ENCODE peak calls at places on chromosomes 2 and 18, in eight cellular contexts. R, I, A, Y, K, X, E and T are unnamed samples.

GRCh38 chr18:10119991-10120390 is 206.2 kb downstream of the VAPA start:
- DNase-seq in K (no peak), R (no peak), Y (no peak), A (no peak), I (no peak), X (no peak), E (no peak), T (no peak)

GRCh38 chr2:205741256-205741978 is 59.1 kb downstream of the NRP2 start:
- DNase-seq in A (no peak), I (no peak), K (no peak), X (no peak), R (no peak), E (no peak), Y (no peak), T (no peak)

GRCh38 chr2:11710210-11710609 is 36.2 kb upstream of the LPIN1 start:
- DNase-seq in K (no peak), X (no peak), Y (peak), I (no peak), E (peak), R (no peak), A (no peak), T (peak)

GRCh38 chr18:66764225-66764624 is 160.3 kb upstream of the CDH19 start:
- DNase-seq in E (no peak), X (no peak), K (no peak), I (no peak), A (no peak), R (no peak), Y (no peak), T (no peak)

GRCh38 chr2:159168707-159169106 is 117.8 kb downstream of the WDSUB1 start:
- DNase-seq in E (no peak), A (no peak), K (no peak), X (no peak), Y (no peak), I (no peak), R (no peak), T (no peak)

GRCh38 chr18:58223717-58224424 is 179.8 kb downstream of the NEDD4L start:
- DNase-seq in E (peak), R (peak), I (no peak), Y (peak), X (no peak), A (no peak), K (no peak), T (no peak)

GRCh38 chr2:110149330-110150220 is 34.0 kb upstream of the MALL start:
- DNase-seq in I (no peak), R (peak), X (no peak), A (no peak), Y (no peak), K (no peak), E (no peak), T (peak)

GRCh38 chr2:134446431-134447091 is 192.7 kb downstream of the MGAT5 start:
- DNase-seq in A (peak), I (no peak), Y (no peak), R (no peak), K (no peak), X (no peak), E (no peak), T (peak)

GRCh38 chr2:114022360-114023085 is 132.6 kb downstream of the ACTR3 start:
- DNase-seq in K (no peak), I (no peak), A (no peak), R (no peak), E (no peak), X (no peak), Y (no peak), T (peak)

GRCh38 chr2:34012728-34013302 is 413.7 kb upstream of the FAM98A start:
- DNase-seq in I (peak), A (peak), R (no peak), Y (peak), X (peak), E (no peak), K (peak), T (peak)

GRCh38 chr18:35580748-35581534 is 599 bp upstream of the GALNT1 start:
- DNase-seq in A (peak), K (peak), E (peak), I (no peak), Y (peak), X (peak), R (peak), T (peak)

GRCh38 chr2:27622921-27623384 is 5.9 kb downstream of the CCDC121 start:
- DNase-seq in E (no peak), K (no peak), X (no peak), R (no peak), I (no peak), A (no peak), Y (peak), T (no peak)

GRCh38 chr2:20067992-20068727 is 16.7 kb upstream of the LAPTM4A start:
- DNase-seq in I (no peak), K (no peak), R (no peak), E (no peak), Y (peak), X (no peak), A (no peak), T (peak)

GRCh38 chr2:140667203-140667602 is 1463.6 kb downstream of the LRP1B start:
- DNase-seq in E (no peak), K (no peak), R (no peak), I (no peak), A (no peak), X (no peak), Y (no peak), T (no peak)

GRCh38 chr2:182319556-182319955 is 107.3 kb downstream of the PDE1A start:
- DNase-seq in R (no peak), X (no peak), Y (no peak), K (no peak), E (no peak), I (no peak), A (no peak), T (no peak)

GRCh38 chr18:55927831-55928230 is 339.8 kb upstream of the TCF4 start:
- DNase-seq in R (no peak), Y (no peak), X (no peak), K (no peak), A (no peak), E (no peak), I (no peak), T (no peak)

GRCh38 chr2:97723156-97724072 is 10.0 kb downstream of the ZAP70 start:
- DNase-seq in E (no peak), K (no peak), A (no peak), R (no peak), I (no peak), Y (no peak), X (no peak), T (no peak)

GRCh38 chr2:64880193-64880951 is 108.8 kb upstream of the SLC1A4 start:
- DNase-seq in E (no peak), X (no peak), Y (no peak), A (no peak), I (no peak), K (no peak), R (no peak), T (no peak)

GRCh38 chr2:27638023-27638637 is 9.3 kb downstream of the GPN1 start:
- DNase-seq in I (no peak), R (no peak), K (no peak), Y (no peak), A (no peak), X (no peak), E (no peak), T (no peak)

GRCh38 chr2:181674466-181674865 is 5.9 kb downstream of the NEUROD1 start:
- DNase-seq in I (no peak), R (no peak), X (no peak), Y (no peak), A (no peak), K (no peak), E (no peak), T (no peak)

GRCh38 chr2:240685771-240686371 is 3.2 kb upstream of the AQP12B start:
- DNase-seq in A (no peak), Y (no peak), K (peak), E (no peak), I (no peak), X (no peak), R (no peak), T (no peak)

GRCh38 chr2:132463719-132464118 is 47.1 kb downstream of the GPR39 start:
- DNase-seq in Y (no peak), I (no peak), X (no peak), E (no peak), K (no peak), A (no peak), R (no peak), T (no peak)

GRCh38 chr2:10572693-10573092 is 117.1 kb downstream of the NOL10 start:
- DNase-seq in A (no peak), I (no peak), Y (no peak), R (no peak), X (no peak), K (no peak), E (no peak), T (no peak)

GRCh38 chr2:84388133-84388532 is 70.9 kb downstream of the SUCLG1 start:
- DNase-seq in R (no peak), E (no peak), Y (no peak), A (no peak), K (no peak), I (no peak), X (no peak), T (no peak)

GRCh38 chr2:150468350-150468960 is 19.0 kb downstream of the RND3 start:
- DNase-seq in I (no peak), R (no peak), Y (no peak), K (no peak), A (no peak), X (no peak), E (no peak), T (no peak)

GRCh38 chr2:20071397-20072383 is 20.3 kb upstream of the LAPTM4A start:
- DNase-seq in X (peak), K (no peak), A (no peak), I (no peak), R (peak), Y (peak), E (no peak), T (peak)

GRCh38 chr18:22026889-22027288 is 142.5 kb upstream of the GATA6 start:
- DNase-seq in K (no peak), X (no peak), I (no peak), Y (no peak), R (no peak), A (peak), E (no peak), T (no peak)

GRCh38 chr2:46183426-46183825 is 113.8 kb upstream of the EPAS1 start:
- DNase-seq in A (peak), X (no peak), E (no peak), R (no peak), K (peak), I (no peak), Y (no peak), T (no peak)

GRCh38 chr2:236294647-236295046 is 30.4 kb upstream of the ASB18 start:
- DNase-seq in K (no peak), R (no peak), X (no peak), A (no peak), Y (peak), I (no peak), E (no peak), T (no peak)

GRCh38 chr2:231431606-231432005 is 32.7 kb downstream of the NCL start:
- DNase-seq in E (no peak), I (no peak), R (no peak), X (no peak), Y (no peak), K (no peak), A (no peak), T (no peak)

GRCh38 chr2:56889738-56890137 is 705.9 kb downstream of the CCDC85A start:
- DNase-seq in Y (no peak), I (no peak), X (no peak), K (no peak), A (no peak), E (no peak), R (no peak), T (no peak)

GRCh38 chr2:214989187-214989586 is 149.2 kb downstream of the ABCA12 start:
- DNase-seq in Y (no peak), K (no peak), R (no peak), A (no peak), X (no peak), I (no peak), E (no peak), T (no peak)

GRCh38 chr2:230124235-230124634 is 55.5 kb upstream of the SLC16A14 start:
- DNase-seq in Y (no peak), K (no peak), A (no peak), E (no peak), R (no peak), X (no peak), I (no peak), T (no peak)

GRCh38 chr2:44360749-44361329 is 455 bp downstream of the PREPL start:
- DNase-seq in E (peak), I (no peak), R (no peak), K (no peak), X (no peak), A (no peak), Y (no peak), T (no peak)

GRCh38 chr2:68463287-68463877 is 3.7 kb downstream of the FBXO48 start:
- DNase-seq in K (no peak), E (no peak), I (no peak), R (no peak), Y (no peak), X (no peak), A (no peak), T (no peak)